ENCODE peak calls at places on chromosomes 16 and 17, in eight cellular contexts. One of them, this sample, is unnamed.

GRCh38 chr17:59353936-59354755 is 22.7 kb downstream of the YPEL2 start:
- DNase-seq in COLO829: no peak
- DNase-seq in activated T-cell treated with anti-CD3 and anti-CD28 coated beads for 24 hours: no peak
- DNase-seq in ELR: no peak
- DNase-seq in naive B cell: no peak
- DNase-seq in NCI-H187: no peak
- DNase-seq in GM18507: no peak
- DNase-seq in MM.1S: no peak
- DNase-seq in this sample: no peak

GRCh38 chr17:1639549-1639948 is 6.0 kb downstream of the SCARF1 start:
- DNase-seq in activated T-cell treated with anti-CD3 and anti-CD28 coated beads for 24 hours: no peak
- DNase-seq in MM.1S: no peak
- DNase-seq in naive B cell: no peak
- DNase-seq in GM18507: no peak
- DNase-seq in ELR: no peak
- DNase-seq in COLO829: no peak
- DNase-seq in NCI-H187: no peak
- DNase-seq in this sample: peak

GRCh38 chr17:69218986-69219385 is 9.6 kb downstream of the ABCA10 start:
- DNase-seq in GM18507: no peak
- DNase-seq in COLO829: no peak
- DNase-seq in MM.1S: no peak
- DNase-seq in ELR: no peak
- DNase-seq in activated T-cell treated with anti-CD3 and anti-CD28 coated beads for 24 hours: no peak
- DNase-seq in naive B cell: no peak
- DNase-seq in NCI-H187: no peak
- DNase-seq in this sample: no peak

GRCh38 chr16:23124315-23124714 is 24.9 kb downstream of the USP31 start:
- DNase-seq in activated T-cell treated with anti-CD3 and anti-CD28 coated beads for 24 hours: no peak
- DNase-seq in naive B cell: no peak
- DNase-seq in ELR: peak
- DNase-seq in GM18507: no peak
- DNase-seq in MM.1S: no peak
- DNase-seq in NCI-H187: no peak
- DNase-seq in COLO829: peak
- DNase-seq in this sample: no peak

GRCh38 chr16:16014329-16015224 is 65.2 kb downstream of the ABCC1 start:
- DNase-seq in activated T-cell treated with anti-CD3 and anti-CD28 coated beads for 24 hours: no peak
- DNase-seq in NCI-H187: no peak
- DNase-seq in MM.1S: no peak
- DNase-seq in ELR: no peak
- DNase-seq in COLO829: no peak
- DNase-seq in GM18507: no peak
- DNase-seq in naive B cell: no peak
- DNase-seq in this sample: peak

GRCh38 chr17:64418506-64419339 is 28.1 kb upstream of the PECAM1 start:
- DNase-seq in NCI-H187: no peak
- DNase-seq in GM18507: no peak
- DNase-seq in activated T-cell treated with anti-CD3 and anti-CD28 coated beads for 24 hours: no peak
- DNase-seq in naive B cell: peak
- DNase-seq in COLO829: peak
- DNase-seq in MM.1S: peak
- DNase-seq in ELR: peak
- DNase-seq in this sample: peak

GRCh38 chr16:85616608-85617311 is 3.6 kb downstream of the GSE1 start:
- DNase-seq in COLO829: no peak
- DNase-seq in activated T-cell treated with anti-CD3 and anti-CD28 coated beads for 24 hours: no peak
- DNase-seq in MM.1S: no peak
- DNase-seq in ELR: no peak
- DNase-seq in naive B cell: peak
- DNase-seq in GM18507: no peak
- DNase-seq in NCI-H187: no peak
- DNase-seq in this sample: no peak

GRCh38 chr17:4947411-4948165 is 742 bp downstream of the PFN1 start:
- DNase-seq in activated T-cell treated with anti-CD3 and anti-CD28 coated beads for 24 hours: peak
- DNase-seq in naive B cell: peak
- DNase-seq in NCI-H187: no peak
- DNase-seq in COLO829: no peak
- DNase-seq in ELR: peak
- DNase-seq in GM18507: no peak
- DNase-seq in MM.1S: peak
- DNase-seq in this sample: peak

GRCh38 chr17:67834634-67835033 is 9.3 kb downstream of the BPTF start:
- DNase-seq in GM18507: no peak
- DNase-seq in NCI-H187: no peak
- DNase-seq in ELR: no peak
- DNase-seq in MM.1S: no peak
- DNase-seq in naive B cell: no peak
- DNase-seq in activated T-cell treated with anti-CD3 and anti-CD28 coated beads for 24 hours: no peak
- DNase-seq in COLO829: no peak
- DNase-seq in this sample: no peak

GRCh38 chr17:71208111-71208704 is 912.6 kb upstream of the SOX9 start:
- DNase-seq in GM18507: no peak
- DNase-seq in activated T-cell treated with anti-CD3 and anti-CD28 coated beads for 24 hours: no peak
- DNase-seq in NCI-H187: no peak
- DNase-seq in ELR: peak
- DNase-seq in MM.1S: no peak
- DNase-seq in naive B cell: no peak
- DNase-seq in COLO829: no peak
- DNase-seq in this sample: no peak

GRCh38 chr17:16371742-16372141 is 9.1 kb upstream of the UBB start:
- DNase-seq in MM.1S: no peak
- DNase-seq in naive B cell: no peak
- DNase-seq in activated T-cell treated with anti-CD3 and anti-CD28 coated beads for 24 hours: no peak
- DNase-seq in GM18507: no peak
- DNase-seq in NCI-H187: no peak
- DNase-seq in COLO829: peak
- DNase-seq in ELR: peak
- DNase-seq in this sample: no peak

GRCh38 chr17:38969281-38969680 is 2.1 kb upstream of the FBXO47 start:
- DNase-seq in MM.1S: no peak
- DNase-seq in ELR: no peak
- DNase-seq in GM18507: no peak
- DNase-seq in NCI-H187: peak
- DNase-seq in COLO829: no peak
- DNase-seq in activated T-cell treated with anti-CD3 and anti-CD28 coated beads for 24 hours: no peak
- DNase-seq in naive B cell: no peak
- DNase-seq in this sample: no peak

GRCh38 chr17:79482719-79483118 is 128.1 kb downstream of the RBFOX3 start:
- DNase-seq in NCI-H187: no peak
- DNase-seq in COLO829: no peak
- DNase-seq in naive B cell: no peak
- DNase-seq in activated T-cell treated with anti-CD3 and anti-CD28 coated beads for 24 hours: no peak
- DNase-seq in GM18507: no peak
- DNase-seq in ELR: no peak
- DNase-seq in MM.1S: no peak
- DNase-seq in this sample: peak

GRCh38 chr17:68204736-68205135 is 43.1 kb upstream of the AMZ2 start:
- DNase-seq in ELR: no peak
- DNase-seq in MM.1S: no peak
- DNase-seq in GM18507: no peak
- DNase-seq in activated T-cell treated with anti-CD3 and anti-CD28 coated beads for 24 hours: no peak
- DNase-seq in naive B cell: no peak
- DNase-seq in COLO829: no peak
- DNase-seq in NCI-H187: no peak
- DNase-seq in this sample: no peak

GRCh38 chr17:68057531-68057952 is 22.0 kb downstream of the KPNA2 start:
- DNase-seq in MM.1S: peak
- DNase-seq in activated T-cell treated with anti-CD3 and anti-CD28 coated beads for 24 hours: no peak
- DNase-seq in GM18507: no peak
- DNase-seq in naive B cell: peak
- DNase-seq in ELR: peak
- DNase-seq in NCI-H187: no peak
- DNase-seq in COLO829: no peak
- DNase-seq in this sample: peak

GRCh38 chr17:46056800-46057304 is 57.8 kb downstream of the STH start:
- DNase-seq in naive B cell: no peak
- DNase-seq in GM18507: no peak
- DNase-seq in ELR: peak
- DNase-seq in COLO829: no peak
- DNase-seq in MM.1S: no peak
- DNase-seq in NCI-H187: no peak
- DNase-seq in activated T-cell treated with anti-CD3 and anti-CD28 coated beads for 24 hours: no peak
- DNase-seq in this sample: no peak

This sample was measured in osteoblast.